ENCODE peak calls at places on chromosome 17, in ten cellular contexts. U is B cell; N is CD4-positive, alpha-beta T cell; J is activated CD4-positive, alpha-beta T cell treated with anti-CD3 and anti-CD28 coated beads, Interleukin-2, amount 10 ng/mL, durations not matched to agents 7 days and 5 days; O is NCI-H1105; Q is substantia nigra; R is stimulated activated naive CD8-positive, alpha-beta T cell treated with anti-CD3 and anti-CD28 coated beads, Interleukin-15, Interleukin-2, amounts not matched to agents 100 U/mL and 50 U/mL, for 24 hours; X is GM20000; L is brain microvascular endothelial cell; F is GM03348. D is an unnamed sample.

GRCh38 chr17:2392252-2393183 is 8.3 kb downstream of the MNT start:
- DNase-seq in X (peak), U (peak), F (peak), L (peak), R (peak), N (peak), O (peak), J (peak), Q (peak), D (peak)

GRCh38 chr17:60086822-60087591 is 8.3 kb upstream of the HEATR6 start:
- DNase-seq in Q (no peak), J (no peak), U (no peak), R (no peak), X (no peak), F (peak), L (peak), O (no peak), N (no peak), D (no peak)

GRCh38 chr17:19366637-19366972 is 4.1 kb upstream of the B9D1 start:
- DNase-seq in X (no peak), U (no peak), O (no peak), J (no peak), R (no peak), F (no peak), Q (no peak), N (no peak), L (no peak), D (no peak)

GRCh38 chr17:40101367-40102210 is 1.2 kb upstream of the NR1D1 start:
- DNase-seq in J (no peak), L (no peak), Q (no peak), U (no peak), N (no peak), F (no peak), O (no peak), R (no peak), X (no peak), D (no peak)

GRCh38 chr17:75313941-75314550 is 24.8 kb upstream of the SLC25A19 start:
- DNase-seq in U (no peak), F (no peak), L (no peak), O (no peak), R (no peak), J (no peak), Q (peak), N (no peak), X (peak), D (no peak)

GRCh38 chr17:71163813-71164122 is 957.1 kb upstream of the SOX9 start:
- DNase-seq in L (no peak), J (no peak), R (no peak), Q (no peak), X (no peak), O (no peak), F (no peak), U (no peak), N (no peak), D (no peak)

GRCh38 chr17:44260296-44260695 is 7.6 kb downstream of the SLC4A1 start:
- DNase-seq in X (no peak), U (no peak), J (no peak), R (no peak), L (no peak), F (no peak), O (no peak), Q (no peak), N (no peak), D (no peak)

GRCh38 chr17:80110927-80111701 is 9.7 kb downstream of the GAA start:
- DNase-seq in R (no peak), N (no peak), Q (no peak), U (no peak), X (no peak), F (no peak), L (no peak), O (no peak), J (no peak), D (no peak)

GRCh38 chr17:47733047-47733413 is at the start of gene TBX21:
- DNase-seq in Q (no peak), L (no peak), F (peak), J (peak), N (peak), R (peak), O (peak), X (peak), U (peak), D (peak)

GRCh38 chr17:73493212-73493814 is 150.9 kb downstream of the SDK2 start:
- DNase-seq in Q (no peak), R (no peak), L (no peak), O (no peak), X (no peak), U (no peak), N (no peak), F (no peak), J (no peak), D (no peak)

GRCh38 chr17:72602517-72603345 is 481.9 kb downstream of the SOX9 start:
- DNase-seq in L (peak), U (no peak), O (no peak), N (no peak), R (no peak), J (no peak), Q (no peak), F (peak), X (no peak), D (no peak)

GRCh38 chr17:14298221-14298994 is 2.5 kb upstream of the HS3ST3B1 start:
- DNase-seq in X (peak), Q (no peak), R (no peak), J (no peak), F (no peak), N (no peak), U (no peak), L (no peak), O (no peak), D (no peak)

GRCh38 chr17:33435716-33436301 is 142.7 kb upstream of the ASIC2 start:
- DNase-seq in N (no peak), X (no peak), J (no peak), F (no peak), U (no peak), L (no peak), R (no peak), Q (no peak), O (no peak), D (no peak)

GRCh38 chr17:28225271-28225670 is 93.7 kb upstream of the TMEM97 start:
- DNase-seq in R (no peak), U (no peak), O (no peak), X (no peak), L (no peak), J (no peak), Q (no peak), N (no peak), F (no peak), D (no peak)

GRCh38 chr17:75036643-75037268 is 10.0 kb downstream of the ATP5PD start:
- DNase-seq in L (no peak), F (no peak), X (no peak), U (no peak), Q (no peak), N (peak), O (peak), R (peak), J (peak), D (peak)

GRCh38 chr17:3796110-3796821 is 4.7 kb downstream of the ITGAE start:
- DNase-seq in L (no peak), N (peak), Q (no peak), R (peak), U (peak), J (peak), F (no peak), X (peak), O (no peak), D (peak)

GRCh38 chr17:62860962-62861873 is 53.1 kb upstream of the MARCHF10 start:
- DNase-seq in O (no peak), Q (no peak), X (no peak), U (no peak), R (no peak), F (no peak), N (no peak), L (no peak), J (no peak), D (no peak)

GRCh38 chr17:42566873-42567573 is at the start of gene MLX:
- DNase-seq in U (peak), J (peak), X (peak), R (peak), F (peak), O (peak), N (peak), Q (peak), L (peak), D (peak)

GRCh38 chr17:77924757-77925336 is 33.7 kb upstream of the TNRC6C start:
- DNase-seq in R (no peak), L (peak), Q (no peak), F (no peak), J (no peak), N (no peak), X (no peak), U (no peak), O (no peak), D (no peak)

GRCh38 chr17:55660171-55660886 is 62.3 kb downstream of the TMEM100 start:
- DNase-seq in O (no peak), U (no peak), J (no peak), L (no peak), X (no peak), Q (no peak), N (no peak), R (no peak), F (no peak), D (no peak)

GRCh38 chr17:79005063-79005861 is 4.3 kb downstream of the CANT1 start:
- DNase-seq in F (no peak), N (no peak), X (no peak), R (no peak), J (peak), O (peak), L (no peak), U (no peak), Q (no peak), D (no peak)

GRCh38 chr17:44914698-44915271 is 515 bp downstream of the GFAP start:
- DNase-seq in F (no peak), R (no peak), Q (no peak), J (no peak), N (no peak), O (no peak), L (no peak), X (no peak), U (no peak), D (no peak)

GRCh38 chr17:74326506-74326905 is 480 bp downstream of the KIF19 start:
- DNase-seq in R (no peak), X (no peak), F (no peak), N (no peak), J (no peak), Q (no peak), U (no peak), O (no peak), L (no peak), D (no peak)

GRCh38 chr17:18143044-18143936 is 34.7 kb downstream of the MYO15A start:
- DNase-seq in O (no peak), R (no peak), L (no peak), J (no peak), Q (no peak), U (no peak), X (peak), N (no peak), F (no peak), D (no peak)

GRCh38 chr17:61219460-61219859 is 180.2 kb upstream of the TBX2 start:
- DNase-seq in R (no peak), U (no peak), X (no peak), Q (no peak), O (no peak), L (no peak), J (no peak), F (peak), N (no peak), D (no peak)

GRCh38 chr17:17439971-17440843 is 36.6 kb upstream of the MED9 start:
- DNase-seq in R (peak), J (peak), Q (peak), U (peak), O (peak), N (peak), L (peak), F (peak), X (peak), D (peak)

GRCh38 chr17:74527081-74527480 is 4.2 kb downstream of the CD300LB start:
- DNase-seq in J (no peak), X (no peak), L (no peak), Q (no peak), O (no peak), N (no peak), F (no peak), U (no peak), R (no peak), D (no peak)

GRCh38 chr17:50175035-50175788 is 9.4 kb downstream of the SGCA start:
- DNase-seq in U (no peak), N (no peak), J (no peak), X (no peak), R (no peak), Q (no peak), O (no peak), L (peak), F (no peak), D (no peak)

GRCh38 chr17:21119945-21120249 is 6.9 kb upstream of the DHRS7B start:
- DNase-seq in O (no peak), L (no peak), U (no peak), R (no peak), Q (no peak), N (no peak), J (no peak), X (no peak), F (no peak), D (no peak)

GRCh38 chr17:1126801-1127550 is 52.8 kb downstream of the ABR start:
- DNase-seq in X (no peak), U (no peak), R (no peak), L (no peak), N (no peak), Q (no peak), J (no peak), F (no peak), O (no peak), D (no peak)

GRCh38 chr17:43129671-43130010 is 4.5 kb upstream of the BRCA1 start:
- DNase-seq in X (no peak), J (no peak), O (no peak), U (no peak), R (no peak), Q (no peak), L (no peak), F (no peak), N (no peak), D (no peak)

GRCh38 chr17:62869885-62870580 is 61.9 kb upstream of the MARCHF10 start:
- DNase-seq in Q (no peak), J (no peak), L (peak), O (no peak), R (no peak), U (no peak), F (peak), X (no peak), N (no peak), D (no peak)

GRCh38 chr17:27559996-27560481 is 70.9 kb upstream of the LGALS9 start:
- DNase-seq in R (no peak), F (peak), O (peak), U (no peak), J (no peak), Q (no peak), N (no peak), L (peak), X (no peak), D (no peak)

D was measured in activated T-helper 9 cell treated with anti-CD3 and anti-CD28 coated beads, Interleukin-2, amount 50 U/mL, for 16 hours.